ENCODE peak calls at places on chromosomes 16 and 17, in nine cellular contexts. W is cardiac fibroblast; Y is GM12865; N is AML-193; I is stimulated activated CD8-positive, alpha-beta memory T cell treated with anti-CD3 and anti-CD28 coated beads, Interleukin-4, amount 100 ng/mL, for 1 hour; D is stimulated activated CD4-positive, alpha-beta T cell treated with anti-CD3 and anti-CD28 coated beads, Interleukin-12 subunit alpha, Interleukin-12 subunit beta, amount 100 ng/mL, for 48 hours; O is amniotic stem cell; U is erythroblast; Z is RPMI8226. C is an unnamed sample.

GRCh38 chr16:13909872-13910303 is 10.1 kb upstream of the ERCC4 start:
- DNase-seq in W (peak; percentile 99), Y (no peak), N (no peak), I (no peak), D (no peak), O (peak; percentile 9), U (no peak), Z (peak; percentile 88), C (no peak)

GRCh38 chr17:67696347-67696746 is 21.4 kb upstream of the NOL11 start:
- DNase-seq in W (no peak), Y (no peak), N (no peak), I (no peak), D (no peak), O (no peak), U (no peak), Z (no peak), C (no peak)

GRCh38 chr17:41802961-41803682 is 8.6 kb downstream of the P3H4 start:
- DNase-seq in W (no peak), Y (no peak), N (no peak), I (no peak), D (no peak), O (no peak), U (no peak), Z (no peak), C (no peak)

GRCh38 chr17:4591529-4591928 is 7.2 kb downstream of the SMTNL2 start:
- DNase-seq in W (peak; percentile 49), Y (no peak), N (no peak), I (no peak), D (no peak), O (no peak), U (no peak), Z (no peak), C (no peak)

GRCh38 chr16:75624921-75625334 is 1.8 kb upstream of the ADAT1 start:
- DNase-seq in W (peak; percentile 55), Y (no peak), N (no peak), I (no peak), D (no peak), O (no peak), U (peak; percentile 63), Z (no peak), C (no peak)

GRCh38 chr17:29584452-29585079 is 4.9 kb downstream of the GIT1 start:
- DNase-seq in W (no peak), Y (no peak), N (no peak), I (no peak), D (no peak), O (no peak), U (no peak), Z (no peak), C (no peak)

GRCh38 chr17:17748179-17748578 is 66.9 kb downstream of the RAI1 start:
- DNase-seq in W (no peak), Y (peak; percentile 58), N (no peak), I (no peak), D (no peak), O (no peak), U (peak; percentile 12), Z (no peak), C (no peak)

GRCh38 chr17:949623-950338 is 29.8 kb downstream of the NXN start:
- DNase-seq in W (no peak), Y (no peak), N (no peak), I (no peak), D (no peak), O (no peak), U (no peak), Z (no peak), C (no peak)

GRCh38 chr17:30552994-30553565 is 75.9 kb downstream of the GOSR1 start:
- DNase-seq in W (no peak), Y (no peak), N (no peak), I (no peak), D (no peak), O (no peak), U (no peak), Z (no peak), C (no peak)

GRCh38 chr17:58381124-58381838 is 29.3 kb upstream of the SUPT4H1 start:
- DNase-seq in W (peak; percentile 25), Y (no peak), N (no peak), I (no peak), D (no peak), O (no peak), U (no peak), Z (no peak), C (no peak)

GRCh38 chr16:55543470-55543869 is 23.0 kb upstream of the CAPNS2 start:
- DNase-seq in W (peak; percentile 68), Y (no peak), N (no peak), I (no peak), D (no peak), O (peak; percentile 14), U (peak; percentile 17), Z (peak; percentile 5), C (no peak)

GRCh38 chr16:88719933-88720296 is 13.6 kb downstream of the CTU2 start:
- DNase-seq in W (no peak), Y (no peak), N (no peak), I (no peak), D (no peak), O (no peak), U (no peak), Z (no peak), C (no peak)

GRCh38 chr17:29070795-29071194 is 27.9 kb downstream of the PIPOX start:
- DNase-seq in W (no peak), Y (no peak), N (no peak), I (no peak), D (no peak), O (no peak), U (no peak), Z (no peak), C (no peak)

GRCh38 chr16:74623846-74624245 is 16.9 kb upstream of the GLG1 start:
- DNase-seq in W (no peak), Y (no peak), N (no peak), I (no peak), D (no peak), O (no peak), U (no peak), Z (no peak), C (no peak)

GRCh38 chr16:83730812-83731211 is 77.0 kb upstream of the HSBP1 start:
- DNase-seq in W (no peak), Y (no peak), N (no peak), I (no peak), D (no peak), O (no peak), U (no peak), Z (no peak), C (no peak)

GRCh38 chr17:17124341-17124740 is 81.8 kb downstream of the PLD6 start:
- DNase-seq in W (no peak), Y (no peak), N (no peak), I (no peak), D (no peak), O (no peak), U (no peak), Z (no peak), C (no peak)

GRCh38 chr16:85444879-85445778 is 168.0 kb upstream of the GSE1 start:
- DNase-seq in W (no peak), Y (no peak), N (no peak), I (no peak), D (no peak), O (no peak), U (no peak), Z (peak; percentile 91), C (no peak)

GRCh38 chr17:80893604-80894438 is 97.8 kb upstream of the CHMP6 start:
- DNase-seq in W (no peak), Y (no peak), N (no peak), I (no peak), D (no peak), O (no peak), U (no peak), Z (no peak), C (no peak)

GRCh38 chr17:16935241-16935663 is 36.7 kb downstream of the TNFRSF13B start:
- DNase-seq in W (no peak), Y (peak; percentile 41), N (no peak), I (no peak), D (no peak), O (no peak), U (no peak), Z (no peak), C (no peak)

GRCh38 chr17:77957869-77958715 is at the start of gene TNRC6C:
- DNase-seq in W (peak; percentile 100), Y (peak; percentile 98), N (peak; percentile 89), I (peak; percentile 99), D (peak; percentile 99), O (peak; percentile 98), U (peak; percentile 100), Z (peak; percentile 99), C (peak; percentile 100)

GRCh38 chr17:67442787-67443624 is 65.9 kb downstream of the PITPNC1 start:
- DNase-seq in W (peak; percentile 15), Y (no peak), N (no peak), I (no peak), D (no peak), O (no peak), U (no peak), Z (no peak), C (no peak)

GRCh38 chr17:7034955-7035590 is 742 bp upstream of the SLC16A13 start:
- DNase-seq in W (no peak), Y (peak; percentile 64), N (no peak), I (no peak), D (no peak), O (no peak), U (no peak), Z (no peak), C (no peak)

GRCh38 chr16:11066231-11066870 is 122.0 kb downstream of the CLEC16A start:
- DNase-seq in W (no peak), Y (no peak), N (peak; percentile 92), I (no peak), D (no peak), O (no peak), U (peak; percentile 51), Z (no peak), C (no peak)

GRCh38 chr17:82008258-82008940 is 14.3 kb downstream of the CENPX start:
- DNase-seq in W (no peak), Y (no peak), N (no peak), I (no peak), D (no peak), O (no peak), U (no peak), Z (no peak), C (no peak)

GRCh38 chr17:65099941-65100315 is 37.2 kb upstream of the RGS9 start:
- DNase-seq in W (peak; percentile 59), Y (peak; percentile 93), N (no peak), I (no peak), D (peak; percentile 85), O (no peak), U (peak; percentile 41), Z (peak; percentile 71), C (peak; percentile 22)

GRCh38 chr17:8398980-8399379 is 1.4 kb upstream of the RNF222 start:
- DNase-seq in W (no peak), Y (no peak), N (no peak), I (no peak), D (no peak), O (no peak), U (no peak), Z (no peak), C (no peak)

C was measured in activated CD8-positive, alpha-beta memory T cell treated with anti-CD3 and anti-CD28 coated beads for 1 hour.